ENCODE peak calls at places on chromosome 5, in ten cellular contexts. C is GM12878, Z is stomach, I is sigmoid colon, T is ovary, D is HepG2, N is SK-N-SH, A is upper lobe of left lung, P is A549, M is H1. G is an unnamed sample.

GRCh38 chr5:73188764-73189521 is 15.9 kb downstream of the TMEM174 start:
- DNase-seq in I (no peak), P (no peak), M (no peak), N (no peak), C (no peak), D (no peak), A (no peak), Z (no peak), T (no peak), G (no peak)

GRCh38 chr5:138601444-138601843 is 26.2 kb upstream of the HSPA9 start:
- DNase-seq in A (peak; percentile 73), C (no peak), D (no peak), N (no peak), M (no peak), P (no peak), T (peak; percentile 60), Z (peak; percentile 40), I (no peak), G (peak; percentile 10)

GRCh38 chr5:175129121-175129520 is 314.9 kb downstream of the DRD1 start:
- DNase-seq in P (no peak), N (no peak), I (no peak), T (no peak), C (no peak), D (no peak), M (no peak), Z (no peak), A (no peak), G (no peak)

GRCh38 chr5:123817267-123817666 is 305.3 kb downstream of the CSNK1G3 start:
- DNase-seq in C (no peak), N (no peak), P (no peak), D (no peak), I (no peak), M (no peak), T (no peak), Z (no peak), A (no peak), G (no peak)

GRCh38 chr5:156008844-156009243 is 318.1 kb upstream of the SGCD start:
- DNase-seq in D (no peak), T (no peak), I (no peak), A (no peak), P (no peak), Z (no peak), N (no peak), M (no peak), C (no peak), G (no peak)

GRCh38 chr5:176851871-176852270 is 41.5 kb downstream of the UNC5A start:
- DNase-seq in A (no peak), N (no peak), D (no peak), C (no peak), P (no peak), M (no peak), I (no peak), Z (no peak), T (no peak), G (no peak)

GRCh38 chr5:179550511-179551342 is at the start of gene RUFY1:
- DNase-seq in N (peak; percentile 96), C (peak; percentile 20), T (peak; percentile 79), M (peak; percentile 89), P (peak; percentile 81), A (peak; percentile 86), Z (peak; percentile 88), D (peak; percentile 47), I (peak; percentile 89), G (peak; percentile 87)

GRCh38 chr5:104635216-104635615 is 1072.6 kb upstream of the NUDT12 start:
- DNase-seq in Z (no peak), P (no peak), N (no peak), M (no peak), T (no peak), C (no peak), D (no peak), A (no peak), I (no peak), G (no peak)

GRCh38 chr5:1004598-1005361 is 3.8 kb upstream of the NKD2 start:
- DNase-seq in A (peak; percentile 54), T (peak; percentile 61), D (no peak), M (peak; percentile 73), I (peak; percentile 92), N (peak; percentile 78), Z (peak; percentile 66), C (no peak), P (peak; percentile 61), G (peak; percentile 65)

GRCh38 chr5:75373862-75374261 is 36.8 kb downstream of the HMGCR start:
- DNase-seq in P (no peak), D (peak; percentile 39), M (no peak), T (no peak), A (no peak), C (no peak), I (no peak), Z (no peak), N (no peak), G (no peak)

GRCh38 chr5:133861161-133861737 is 107.2 kb downstream of the C5orf15 start:
- DNase-seq in I (no peak), C (no peak), A (no peak), M (no peak), D (no peak), T (no peak), P (no peak), Z (no peak), N (no peak), G (no peak)

GRCh38 chr5:132496631-132497487 is 6.3 kb upstream of the IRF1 start:
- DNase-seq in C (no peak), D (peak; percentile 64), A (peak; percentile 95), N (peak; percentile 96), T (peak; percentile 88), Z (peak; percentile 93), M (peak; percentile 92), P (peak; percentile 83), I (peak; percentile 94), G (peak; percentile 95)

GRCh38 chr5:68383888-68384310 is 168.3 kb downstream of the PIK3R1 start:
- DNase-seq in Z (no peak), M (no peak), N (no peak), A (no peak), C (no peak), D (no peak), P (no peak), I (no peak), T (no peak), G (peak; percentile 52)

GRCh38 chr5:10797246-10797645 is 36.2 kb upstream of the DAP start:
- DNase-seq in M (no peak), P (no peak), N (no peak), T (no peak), D (no peak), A (no peak), I (no peak), C (no peak), Z (no peak), G (no peak)

GRCh38 chr5:112063878-112064615 is 307.1 kb upstream of the NREP start:
- DNase-seq in A (no peak), Z (no peak), M (no peak), T (no peak), D (no peak), P (no peak), N (peak; percentile 21), C (no peak), I (no peak), G (no peak)
- TF ChIP-seq EP300 in A (no peak), Z (no peak), M (no peak), T (no peak), D (no peak), P (no peak), N (peak; percentile 84), C (no peak), I (no peak), G (no peak)

DNA sequence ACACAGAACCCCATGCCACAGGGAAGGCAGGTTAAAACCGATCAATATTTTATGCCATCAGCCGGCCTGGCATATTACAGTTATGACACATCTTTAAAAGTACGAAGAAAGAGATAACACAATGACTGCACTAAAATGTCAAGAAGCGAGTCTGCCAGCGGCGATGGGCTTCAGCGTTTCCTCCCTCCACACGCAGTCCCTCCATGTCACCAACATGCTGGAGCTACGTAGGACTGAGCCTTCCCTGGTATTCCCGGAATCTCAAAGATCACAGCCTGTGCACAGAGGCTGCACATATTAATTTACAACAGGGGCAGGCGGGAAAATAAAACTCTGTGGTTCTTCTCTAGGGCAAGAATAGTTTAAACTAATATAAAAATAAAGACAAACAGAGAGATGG is 257.7 kb downstream of the IRX1 start:
- DNase-seq in D (no peak), M (no peak), N (no peak), I (no peak), P (no peak), T (no peak), Z (no peak), A (no peak), C (no peak), G (no peak)
- H3K27ac ChIP-seq in D (no peak overlapping the region), M (no peak overlapping the region), N (no peak overlapping the region), I (no peak overlapping the region), P (no peak overlapping the region), T (no peak overlapping the region), Z (no peak overlapping the region), A (no peak overlapping the region), C (no peak overlapping the region), G (no peak overlapping the region)

DNA sequence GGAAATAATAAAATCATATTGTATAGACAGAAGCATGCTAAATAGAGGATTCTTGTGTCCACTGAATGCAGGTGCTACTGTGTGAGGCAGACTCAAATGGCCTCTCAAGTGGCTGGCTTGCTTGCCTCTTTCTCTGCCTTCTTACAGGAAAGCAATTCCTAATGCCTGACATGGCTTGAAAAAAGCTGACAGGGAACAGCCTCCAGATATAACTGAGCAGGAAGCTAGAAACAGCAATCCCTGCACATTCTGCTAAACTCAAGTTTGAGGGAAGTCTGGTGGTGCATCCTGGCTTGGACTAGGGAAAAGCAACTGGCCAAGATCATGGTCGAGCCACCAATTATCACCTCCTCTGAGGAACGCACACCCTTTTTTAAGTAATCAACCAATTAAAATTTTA is 290.6 kb upstream of the ANKRD55 start:
- DNase-seq in N (peak; percentile 34), M (no peak), D (no peak), I (no peak), P (no peak), C (no peak), A (no peak), T (no peak), Z (no peak), G (no peak)
- TF ChIP-seq EP300 in N (no peak), M (no peak), D (no peak), I (no peak), P (no peak), C (no peak), A (no peak), T (no peak), Z (no peak), G (no peak)

GRCh38 chr5:149474198-149474597 is 77.0 kb downstream of the CSNK1A1 start:
- DNase-seq in N (no peak), Z (peak; percentile 60), C (no peak), D (no peak), T (no peak), A (no peak), P (no peak), M (no peak), I (no peak), G (peak; percentile 64)

GRCh38 chr5:149472399-149472798 is 78.8 kb downstream of the CSNK1A1 start:
- DNase-seq in C (no peak), M (no peak), D (no peak), A (no peak), T (no peak), I (no peak), P (no peak), N (no peak), Z (no peak), G (peak; percentile 5)

GRCh38 chr5:149473441-149473840 is 77.8 kb downstream of the CSNK1A1 start:
- DNase-seq in D (no peak), A (no peak), I (no peak), N (no peak), P (no peak), C (no peak), Z (no peak), T (no peak), M (no peak), G (peak; percentile 11)

GRCh38 chr5:149471406-149472183 is 79.6 kb downstream of the CSNK1A1 start:
- DNase-seq in D (no peak), I (no peak), Z (peak; percentile 53), T (no peak), N (no peak), A (no peak), P (peak; percentile 58), C (no peak), M (no peak), G (peak; percentile 84)

GRCh38 chr5:149475777-149476176 is 75.5 kb downstream of the CSNK1A1 start:
- DNase-seq in M (no peak), D (no peak), Z (no peak), A (no peak), P (no peak), C (no peak), T (no peak), I (no peak), N (no peak), G (no peak)
- H3K27ac ChIP-seq in M (no peak overlapping the region), D (no peak overlapping the region), Z (no peak overlapping the region), A (no peak overlapping the region), P (no peak overlapping the region), C (no peak overlapping the region), T (no peak overlapping the region), I (no peak overlapping the region), N (no peak overlapping the region), G (no peak overlapping the region)

G was measured in transverse colon.